ENCODE peak calls at places on chromosome 16, in ten cellular contexts. A is endodermal cell, U is neural progenitor cell, W is esophagus muscularis mucosa, F is lower leg skin, N is brain microvascular endothelial cell, E is cardiac muscle cell, I is gastrocnemius medialis, Z is dorsolateral prefrontal cortex, M is right lobe of liver. O is an unnamed sample.

GRCh38 chr16:10226672-10227306 is 44.6 kb upstream of the GRIN2A start:
- DNase-seq in Z (no peak), M (no peak), U (peak), N (no peak), A (no peak), E (no peak), F (no peak), I (no peak), W (no peak), O (no peak)

GRCh38 chr16:12387786-12388185 is 411.3 kb downstream of the SNX29 start:
- DNase-seq in I (no peak), A (no peak), W (no peak), F (no peak), Z (no peak), N (no peak), E (no peak), U (no peak), M (no peak), O (no peak)

GRCh38 chr16:15690296-15690695 is 40.3 kb downstream of the NDE1 start:
- DNase-seq in F (no peak), A (no peak), W (no peak), U (no peak), N (peak), I (no peak), E (no peak), M (no peak), Z (no peak), O (peak)

GRCh38 chr16:4529085-4530060 is 9.2 kb downstream of the CDIP1 start:
- DNase-seq in A (peak), W (no peak), Z (no peak), F (no peak), M (no peak), I (no peak), E (peak), N (peak), U (peak), O (peak)

GRCh38 chr16:87332150-87332549 is 15.0 kb upstream of the C16orf95 start:
- DNase-seq in F (no peak), A (no peak), M (no peak), Z (no peak), I (no peak), N (peak), U (no peak), W (no peak), E (no peak), O (no peak)

GRCh38 chr16:62829615-62830014 is 793.4 kb upstream of the CDH8 start:
- DNase-seq in W (no peak), M (no peak), U (no peak), A (no peak), F (no peak), N (no peak), I (no peak), Z (no peak), E (no peak), O (no peak)

GRCh38 chr16:68049448-68049847 is 26.4 kb downstream of the DUS2 start:
- DNase-seq in M (no peak), W (no peak), I (no peak), F (no peak), E (no peak), U (no peak), A (no peak), N (no peak), Z (no peak), O (no peak)

GRCh38 chr16:56286819-56287218 is 95.5 kb downstream of the GNAO1 start:
- DNase-seq in N (peak), I (no peak), F (no peak), E (no peak), A (no peak), U (no peak), W (no peak), M (peak), Z (no peak), O (no peak)

GRCh38 chr16:28180660-28181556 is 30.9 kb downstream of the XPO6 start:
- DNase-seq in M (no peak), Z (no peak), W (no peak), E (peak), F (no peak), A (no peak), U (no peak), N (no peak), I (no peak), O (peak)

GRCh38 chr16:57565461-57565860 is 23.0 kb downstream of the ADGRG5 start:
- DNase-seq in W (no peak), M (no peak), U (no peak), I (no peak), N (no peak), Z (no peak), E (no peak), A (no peak), F (no peak), O (no peak)

GRCh38 chr16:79484237-79484636 is 116.3 kb downstream of the MAF start:
- DNase-seq in W (no peak), Z (no peak), I (no peak), F (no peak), U (no peak), M (peak), A (no peak), N (no peak), E (no peak), O (no peak)

GRCh38 chr16:64910351-64910750 is 211.5 kb downstream of the CDH11 start:
- DNase-seq in M (no peak), W (no peak), I (no peak), Z (peak), F (no peak), N (peak), A (peak), E (peak), U (peak), O (peak)

GRCh38 chr16:64700628-64701027 is 421.2 kb downstream of the CDH11 start:
- DNase-seq in F (no peak), W (no peak), A (no peak), I (no peak), Z (no peak), N (no peak), E (no peak), M (no peak), U (no peak), O (no peak)

GRCh38 chr16:88633684-88634140 is 4.7 kb upstream of the IL17C start:
- DNase-seq in M (no peak), W (no peak), Z (no peak), A (peak), I (no peak), N (peak), F (no peak), U (peak), E (peak), O (no peak)

GRCh38 chr16:72590179-72590937 is 418.4 kb upstream of the PMFBP1 start:
- DNase-seq in E (no peak), Z (no peak), M (no peak), U (no peak), W (no peak), F (no peak), N (no peak), I (no peak), A (no peak), O (no peak)

GRCh38 chr16:50671644-50672260 is 9.4 kb downstream of the SNX20 start:
- DNase-seq in I (no peak), N (peak), F (no peak), W (no peak), U (peak), A (peak), Z (no peak), E (peak), M (no peak), O (peak)

GRCh38 chr16:11796227-11797165 is 562 bp downstream of the ZC3H7A start:
- DNase-seq in M (peak), I (peak), W (peak), U (peak), Z (peak), E (peak), N (no peak), F (peak), A (peak), O (peak)

GRCh38 chr16:20331635-20332034 is 4.3 kb upstream of the GP2 start:
- DNase-seq in U (no peak), I (no peak), W (no peak), Z (no peak), A (no peak), E (no peak), N (no peak), F (no peak), M (no peak), O (no peak)

GRCh38 chr16:83338941-83339340 is 468.8 kb upstream of the HSBP1 start:
- DNase-seq in Z (no peak), I (no peak), F (no peak), N (peak), E (peak), W (no peak), M (no peak), A (no peak), U (no peak), O (peak)

GRCh38 chr16:89922477-89922883 is 662 bp upstream of the TUBB3 start:
- DNase-seq in I (no peak), N (peak), W (no peak), M (peak), U (peak), A (peak), Z (peak), F (peak), E (peak), O (peak)

GRCh38 chr16:82248677-82249076 is 78.7 kb upstream of the MPHOSPH6 start:
- DNase-seq in Z (no peak), M (no peak), I (no peak), U (no peak), W (no peak), F (no peak), N (no peak), E (no peak), A (no peak), O (no peak)

GRCh38 chr16:28301620-28302019 is 9.3 kb downstream of the SBK1 start:
- DNase-seq in Z (no peak), E (no peak), M (no peak), U (no peak), F (no peak), N (no peak), W (no peak), A (no peak), I (no peak), O (no peak)

GRCh38 chr16:50282955-50283631 is 16.7 kb downstream of the ADCY7 start:
- DNase-seq in W (no peak), I (no peak), M (no peak), E (no peak), A (no peak), U (no peak), F (no peak), Z (no peak), N (no peak), O (no peak)

GRCh38 chr16:76535-77272 is 1.3 kb upstream of the MPG start:
- DNase-seq in E (peak), I (peak), U (no peak), A (peak), W (no peak), F (peak), Z (no peak), N (peak), M (peak), O (peak)

GRCh38 chr16:12651765-12652531 is 151.7 kb downstream of the CPPED1 start:
- DNase-seq in A (no peak), I (no peak), W (no peak), N (no peak), F (no peak), M (no peak), Z (no peak), E (no peak), U (peak), O (no peak)

GRCh38 chr16:23382279-23382678 is 70.7 kb downstream of the COG7 start:
- DNase-seq in W (no peak), N (no peak), A (no peak), Z (no peak), M (no peak), U (no peak), E (no peak), I (no peak), F (no peak), O (no peak)

GRCh38 chr16:66746682-66747081 is 4.7 kb downstream of the DYNC1LI2 start:
- DNase-seq in Z (no peak), M (no peak), F (no peak), A (no peak), U (no peak), E (peak), W (no peak), N (no peak), I (no peak), O (peak)

GRCh38 chr16:57316390-57317017 is 32.0 kb upstream of the PLLP start:
- DNase-seq in I (no peak), A (no peak), U (no peak), E (peak), Z (no peak), N (peak), F (peak), M (no peak), W (peak), O (peak)

GRCh38 chr16:78504391-78504945 is 405.0 kb downstream of the WWOX start:
- DNase-seq in U (no peak), E (peak), M (no peak), A (no peak), I (no peak), W (no peak), F (peak), N (no peak), Z (no peak), O (no peak)

GRCh38 chr16:17519556-17519955 is 48.8 kb upstream of the XYLT1 start:
- DNase-seq in U (no peak), W (no peak), Z (no peak), A (no peak), I (no peak), E (no peak), M (no peak), F (no peak), N (no peak), O (no peak)

GRCh38 chr16:50038756-50039529 is 13.9 kb downstream of the CNEP1R1 start:
- DNase-seq in W (no peak), M (peak), Z (no peak), E (peak), A (peak), F (no peak), I (peak), U (no peak), N (no peak), O (no peak)

GRCh38 chr16:25223964-25224363 is 7.2 kb downstream of the AQP8 start:
- DNase-seq in E (no peak), I (no peak), U (no peak), M (no peak), N (no peak), Z (no peak), F (peak), W (no peak), A (no peak), O (no peak)

GRCh38 chr16:76157629-76158028 is 119.6 kb upstream of the CNTNAP4 start:
- DNase-seq in W (no peak), E (no peak), N (no peak), F (no peak), M (no peak), U (peak), I (no peak), A (peak), Z (no peak), O (no peak)

GRCh38 chr16:65012357-65012756 is 109.5 kb downstream of the CDH11 start:
- DNase-seq in U (no peak), A (no peak), E (no peak), I (no peak), M (no peak), N (peak), Z (no peak), W (no peak), F (no peak), O (peak)

GRCh38 chr16:24852281-24852721 is 6.5 kb downstream of the SLC5A11 start:
- DNase-seq in E (peak), I (no peak), M (no peak), Z (peak), N (no peak), U (peak), A (no peak), F (peak), W (no peak), O (no peak)

GRCh38 chr16:88764913-88765349 is 20.1 kb downstream of the PIEZO1 start:
- DNase-seq in W (no peak), N (peak), A (peak), M (no peak), Z (no peak), E (no peak), U (no peak), I (no peak), F (no peak), O (no peak)

GRCh38 chr16:67653131-67654068 is 6.7 kb downstream of the ACD start:
- DNase-seq in M (no peak), I (no peak), F (no peak), A (peak), W (no peak), E (peak), N (no peak), Z (no peak), U (peak), O (no peak)

GRCh38 chr16:74309789-74310781 is 13.5 kb downstream of the PSMD7 start:
- DNase-seq in I (no peak), W (no peak), A (peak), F (no peak), N (peak), U (peak), M (no peak), E (peak), Z (no peak), O (peak)

GRCh38 chr16:4924593-4925378 is 12.2 kb downstream of the PPL start:
- DNase-seq in N (no peak), U (peak), A (peak), M (peak), E (no peak), W (no peak), F (no peak), Z (no peak), I (no peak), O (no peak)

GRCh38 chr16:54174750-54175149 is 111.8 kb downstream of the IRX3 start:
- DNase-seq in F (no peak), N (no peak), A (no peak), E (no peak), M (no peak), I (no peak), W (no peak), U (no peak), Z (no peak), O (no peak)

GRCh38 chr16:54175169-54175551 is 111.4 kb downstream of the IRX3 start:
- DNase-seq in M (no peak), Z (no peak), U (no peak), W (no peak), I (no peak), E (no peak), N (no peak), A (no peak), F (no peak), O (no peak)

GRCh38 chr16:54177052-54177856 is 109.3 kb downstream of the IRX3 start:
- DNase-seq in U (no peak), M (no peak), Z (no peak), N (no peak), I (no peak), F (no peak), W (no peak), E (no peak), A (no peak), O (no peak)

GRCh38 chr16:54176376-54176901 is 110.1 kb downstream of the IRX3 start:
- DNase-seq in I (no peak), Z (no peak), F (no peak), E (peak), A (peak), W (no peak), U (peak), N (no peak), M (peak), O (no peak)

DNA sequence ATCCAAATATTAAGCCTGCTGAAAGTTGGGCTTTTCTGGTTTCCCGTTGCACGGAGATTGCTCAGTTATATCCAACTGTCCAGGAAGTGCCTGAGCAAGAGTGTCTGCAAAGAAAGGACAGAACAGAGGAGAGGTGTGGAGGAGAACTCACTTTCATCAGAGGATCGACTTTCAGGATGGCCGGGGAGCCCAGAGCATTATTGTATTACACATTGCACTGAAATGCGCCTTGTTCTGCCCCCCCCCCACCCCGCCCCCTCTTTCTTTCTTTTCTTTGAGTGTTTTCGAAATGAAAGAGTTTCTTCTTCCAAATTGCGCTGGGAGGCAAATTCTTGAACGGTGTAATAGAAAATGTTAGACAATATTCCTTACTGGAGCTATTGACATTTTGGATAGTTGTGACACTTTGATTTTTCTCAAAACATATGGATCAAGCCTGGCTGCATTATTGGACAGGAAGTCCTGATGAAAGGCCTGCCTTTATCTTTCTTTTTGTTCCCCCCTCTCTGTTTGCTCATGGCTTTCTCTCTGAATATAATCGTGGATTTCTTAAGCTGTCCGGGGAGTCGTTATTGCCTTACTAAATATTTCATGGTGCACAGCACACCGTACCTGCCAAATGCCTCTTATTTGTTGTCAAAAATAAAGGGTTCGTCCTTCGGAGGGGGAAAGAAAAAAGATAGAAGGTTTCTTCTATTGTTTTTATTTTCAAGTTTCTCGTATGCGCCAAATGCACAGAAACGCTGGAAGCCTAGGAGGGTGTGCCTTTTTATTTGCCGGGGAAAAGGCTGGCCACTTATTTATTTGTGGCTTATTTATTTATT is 110.8 kb downstream of the IRX3 start:
- DNase-seq in W (no peak), U (no peak), I (no peak), M (no peak), E (peak), A (no peak), N (no peak), Z (no peak), F (no peak), O (no peak)
- H3K4me3 ChIP-seq in W (no peak), U (no peak), I (no peak), M (peak), E (no peak), A (no peak), N (peak), Z (no peak), F (no peak), O (no peak)

GRCh38 chr16:22320572-22321339 is 23.5 kb downstream of the POLR3E start:
- DNase-seq in U (no peak), A (peak), M (no peak), W (no peak), E (no peak), Z (no peak), I (no peak), F (peak), N (no peak), O (no peak)

GRCh38 chr16:22322741-22323140 is 25.5 kb downstream of the POLR3E start:
- DNase-seq in M (peak), F (peak), U (no peak), E (no peak), I (no peak), Z (no peak), W (no peak), N (no peak), A (peak), O (no peak)

GRCh38 chr16:22323173-22323997 is 26.2 kb downstream of the POLR3E start:
- DNase-seq in Z (no peak), A (peak), I (no peak), F (peak), N (no peak), U (no peak), M (peak), E (no peak), W (no peak), O (no peak)

GRCh38 chr16:22321340-22322001 is 24.3 kb downstream of the POLR3E start:
- DNase-seq in M (peak), N (peak), I (no peak), A (peak), U (peak), E (peak), W (no peak), F (peak), Z (peak), O (peak)

GRCh38 chr16:22322021-22322471 is 24.8 kb downstream of the POLR3E start:
- DNase-seq in A (peak), E (no peak), M (peak), F (peak), W (no peak), N (no peak), I (no peak), U (no peak), Z (no peak), O (no peak)
- TF ChIP-seq CTCF in A (no peak), E (no peak), M (no peak), F (no peak), W (no peak), N (no peak), I (no peak), U (no peak), Z (no peak), O (no peak)

GRCh38 chr16:30184430-30185140 is 1.2 kb downstream of the CORO1A start:
- DNase-seq in N (no peak), I (no peak), E (no peak), Z (no peak), F (no peak), M (peak), W (no peak), A (peak), U (no peak), O (no peak)
- H3K4me3 ChIP-seq in N (peak), I (no peak), E (no peak), Z (peak), F (no peak), M (peak), W (peak), A (no peak), U (no peak), O (no peak)

GRCh38 chr16:85348921-85349334 is 236.7 kb upstream of the CIBAR2 start:
- DNase-seq in E (no peak), W (no peak), Z (no peak), F (no peak), I (no peak), N (no peak), U (no peak), M (no peak), A (peak), O (no peak)

GRCh38 chr16:85347213-85347591 is 234.9 kb upstream of the CIBAR2 start:
- DNase-seq in A (peak), N (no peak), Z (peak), F (no peak), M (no peak), U (peak), E (peak), I (no peak), W (no peak), O (no peak)

GRCh38 chr16:85349413-85350145 is 237.3 kb upstream of the CIBAR2 start:
- DNase-seq in N (no peak), U (no peak), E (no peak), F (no peak), M (no peak), Z (no peak), A (no peak), W (no peak), I (peak), O (no peak)

GRCh38 chr16:85346404-85347212 is 234.3 kb upstream of the CIBAR2 start:
- DNase-seq in A (no peak), W (no peak), U (no peak), Z (no peak), I (no peak), F (no peak), E (no peak), N (no peak), M (no peak), O (no peak)

GRCh38 chr16:85348065-85348840 is 236.0 kb upstream of the CIBAR2 start:
- DNase-seq in M (no peak), E (no peak), N (no peak), W (no peak), F (no peak), I (no peak), A (no peak), U (no peak), Z (no peak), O (no peak)
- TF ChIP-seq CTCF in M (no peak), E (no peak), N (no peak), W (no peak), F (no peak), I (no peak), A (no peak), U (no peak), Z (no peak), O (no peak)

O was measured in astrocyte of the spinal cord.